ENCODE peak calls at places on chromosomes 6 and 20, in eight cellular contexts. One of them, this sample, is unnamed.

GRCh38 chr6:126396131-126396530 is 56.2 kb downstream of the CENPW start:
- DNase-seq in A549: no peak
- DNase-seq in kidney: no peak
- DNase-seq in pancreas: no peak
- DNase-seq in prostate gland: no peak
- DNase-seq in heart right ventricle: no peak
- DNase-seq in cardiac muscle cell: no peak
- DNase-seq in astrocyte: no peak
- DNase-seq in this sample: no peak

GRCh38 chr6:143689852-143690251 is 12.1 kb downstream of the PHACTR2 start:
- DNase-seq in A549: no peak
- DNase-seq in kidney: no peak
- DNase-seq in pancreas: no peak
- DNase-seq in prostate gland: no peak
- DNase-seq in heart right ventricle: no peak
- DNase-seq in cardiac muscle cell: no peak
- DNase-seq in astrocyte: peak
- DNase-seq in this sample: no peak

GRCh38 chr6:34301408-34301807 is 52.6 kb upstream of the SMIM29 start:
- DNase-seq in A549: no peak
- DNase-seq in kidney: no peak
- DNase-seq in pancreas: peak
- DNase-seq in prostate gland: no peak
- DNase-seq in heart right ventricle: peak
- DNase-seq in cardiac muscle cell: peak
- DNase-seq in astrocyte: peak
- DNase-seq in this sample: peak

GRCh38 chr6:79158856-79159516 is 75.5 kb downstream of the HMGN3 start:
- DNase-seq in A549: no peak
- DNase-seq in kidney: no peak
- DNase-seq in pancreas: no peak
- DNase-seq in prostate gland: no peak
- DNase-seq in heart right ventricle: no peak
- DNase-seq in cardiac muscle cell: no peak
- DNase-seq in astrocyte: peak
- DNase-seq in this sample: no peak

GRCh38 chr20:24109008-24109407 is 120.4 kb upstream of the GGTLC1 start:
- DNase-seq in A549: no peak
- DNase-seq in kidney: no peak
- DNase-seq in pancreas: no peak
- DNase-seq in prostate gland: no peak
- DNase-seq in heart right ventricle: no peak
- DNase-seq in cardiac muscle cell: no peak
- DNase-seq in astrocyte: no peak
- DNase-seq in this sample: no peak

GRCh38 chr20:59578602-59579403 is 25.5 kb upstream of the PHACTR3 start:
- DNase-seq in A549: no peak
- DNase-seq in kidney: no peak
- DNase-seq in pancreas: no peak
- DNase-seq in prostate gland: no peak
- DNase-seq in heart right ventricle: no peak
- DNase-seq in cardiac muscle cell: no peak
- DNase-seq in astrocyte: no peak
- DNase-seq in this sample: peak

GRCh38 chr6:72946766-72947165 is 278.5 kb downstream of the KHDC1L start:
- DNase-seq in A549: no peak
- DNase-seq in kidney: no peak
- DNase-seq in pancreas: no peak
- DNase-seq in prostate gland: no peak
- DNase-seq in heart right ventricle: no peak
- DNase-seq in cardiac muscle cell: peak
- DNase-seq in astrocyte: peak
- DNase-seq in this sample: no peak

GRCh38 chr20:8654486-8654885 is 414.4 kb upstream of the PLCB4 start:
- DNase-seq in A549: no peak
- DNase-seq in kidney: no peak
- DNase-seq in pancreas: no peak
- DNase-seq in prostate gland: no peak
- DNase-seq in heart right ventricle: no peak
- DNase-seq in cardiac muscle cell: no peak
- DNase-seq in astrocyte: no peak
- DNase-seq in this sample: no peak

GRCh38 chr20:45404438-45404837 is 3.7 kb upstream of the DBNDD2 start:
- DNase-seq in A549: no peak
- DNase-seq in kidney: no peak
- DNase-seq in pancreas: no peak
- DNase-seq in prostate gland: no peak
- DNase-seq in heart right ventricle: no peak
- DNase-seq in cardiac muscle cell: no peak
- DNase-seq in astrocyte: no peak
- DNase-seq in this sample: no peak

GRCh38 chr6:100504786-100505737 is 40.3 kb upstream of the SIM1 start:
- DNase-seq in A549: no peak
- DNase-seq in kidney: no peak
- DNase-seq in pancreas: no peak
- DNase-seq in prostate gland: no peak
- DNase-seq in heart right ventricle: no peak
- DNase-seq in cardiac muscle cell: peak
- DNase-seq in astrocyte: peak
- DNase-seq in this sample: no peak

DNA sequence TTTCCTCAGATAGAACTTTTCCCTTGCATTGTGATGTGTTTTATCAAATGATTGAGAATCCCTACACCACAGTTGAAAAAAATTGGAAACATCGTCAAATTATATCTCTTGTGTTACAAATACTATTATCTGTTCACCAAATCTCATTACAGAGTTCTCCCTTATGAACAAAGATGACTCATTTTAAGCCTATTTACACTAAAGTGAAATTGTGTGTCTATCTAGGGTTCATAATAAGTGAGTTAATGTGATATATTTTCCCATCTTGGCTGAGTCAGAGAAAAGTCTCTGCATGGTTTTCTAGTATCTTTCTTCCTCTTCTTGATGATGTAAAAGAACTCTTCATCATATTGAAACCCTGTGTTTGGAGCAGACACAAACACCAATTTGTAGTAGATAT is 1263.3 kb upstream of the EYS start:
- DNase-seq in A549: no peak
- DNase-seq in kidney: no peak
- DNase-seq in pancreas: no peak
- DNase-seq in prostate gland: no peak
- DNase-seq in heart right ventricle: no peak
- DNase-seq in cardiac muscle cell: no peak
- DNase-seq in astrocyte: no peak
- DNase-seq in this sample: no peak
- H3K27ac ChIP-seq in A549: no peak
- H3K27ac ChIP-seq in kidney: no peak
- H3K27ac ChIP-seq in pancreas: no peak
- H3K27ac ChIP-seq in prostate gland: no peak
- H3K27ac ChIP-seq in heart right ventricle: no peak
- H3K27ac ChIP-seq in cardiac muscle cell: no peak
- H3K27ac ChIP-seq in astrocyte: no peak
- H3K27ac ChIP-seq in this sample: no peak

DNA sequence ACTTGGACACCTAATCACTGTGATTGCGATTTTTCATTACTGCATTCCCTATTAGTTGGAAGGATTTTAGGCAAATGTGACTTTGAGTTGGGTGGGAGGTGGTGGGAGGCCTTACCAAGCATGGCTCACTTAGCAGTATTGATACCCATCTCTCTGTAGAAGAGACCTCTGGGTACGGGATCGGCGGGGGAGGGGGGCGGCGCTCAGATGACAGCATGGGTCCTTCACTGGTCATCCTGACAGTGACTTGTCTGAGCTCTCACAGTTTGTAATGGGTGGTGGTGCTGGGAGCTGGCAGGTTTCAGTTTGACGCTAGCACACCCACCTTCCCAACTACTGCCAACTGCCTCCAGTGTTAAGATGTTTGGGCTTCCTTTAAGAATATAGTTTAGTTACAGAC is 231.4 kb downstream of the ARID1B start:
- DNase-seq in A549: no peak
- DNase-seq in kidney: no peak
- DNase-seq in pancreas: no peak
- DNase-seq in prostate gland: no peak
- DNase-seq in heart right ventricle: no peak
- DNase-seq in cardiac muscle cell: no peak
- DNase-seq in astrocyte: no peak
- DNase-seq in this sample: no peak
- H3K27ac ChIP-seq in A549: no peak
- H3K27ac ChIP-seq in kidney: no peak
- H3K27ac ChIP-seq in pancreas: no peak
- H3K27ac ChIP-seq in prostate gland: no peak
- H3K27ac ChIP-seq in heart right ventricle: no peak
- H3K27ac ChIP-seq in cardiac muscle cell: peak
- H3K27ac ChIP-seq in astrocyte: no peak
- H3K27ac ChIP-seq in this sample: no peak

DNA sequence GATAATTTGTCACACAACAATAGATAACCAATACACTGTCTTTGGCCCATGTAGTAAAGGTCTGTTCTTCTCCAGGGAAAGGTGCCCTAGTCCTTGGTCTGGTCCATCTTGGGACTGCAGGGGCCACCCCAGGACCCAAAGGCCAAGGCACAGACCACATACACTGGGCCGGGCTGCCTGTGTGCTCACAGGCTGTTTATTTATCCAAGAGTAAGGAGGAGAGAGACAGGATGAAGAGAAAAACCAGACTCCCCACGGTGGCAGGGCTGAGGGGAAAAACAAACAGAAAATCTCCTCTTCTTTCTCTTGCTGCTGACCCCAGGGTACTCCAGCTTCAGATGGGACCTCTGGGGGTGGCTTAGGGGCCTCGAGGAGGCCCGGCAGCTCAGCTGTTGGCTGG is 6.5 kb upstream of the CDK5RAP1 start:
- DNase-seq in A549: no peak
- DNase-seq in kidney: no peak
- DNase-seq in pancreas: no peak
- DNase-seq in prostate gland: no peak
- DNase-seq in heart right ventricle: no peak
- DNase-seq in cardiac muscle cell: no peak
- DNase-seq in astrocyte: no peak
- DNase-seq in this sample: no peak
- H3K27ac ChIP-seq in A549: no peak
- H3K27ac ChIP-seq in kidney: no peak
- H3K27ac ChIP-seq in pancreas: no peak
- H3K27ac ChIP-seq in prostate gland: no peak
- H3K27ac ChIP-seq in heart right ventricle: no peak
- H3K27ac ChIP-seq in cardiac muscle cell: peak
- H3K27ac ChIP-seq in astrocyte: no peak
- H3K27ac ChIP-seq in this sample: no peak

GRCh38 chr6:56771929-56772607 is 129.4 kb upstream of the DST start:
- DNase-seq in A549: no peak
- DNase-seq in kidney: no peak
- DNase-seq in pancreas: no peak
- DNase-seq in prostate gland: no peak
- DNase-seq in heart right ventricle: no peak
- DNase-seq in cardiac muscle cell: no peak
- DNase-seq in astrocyte: no peak
- DNase-seq in this sample: no peak
- H3K27ac ChIP-seq in A549: no peak
- H3K27ac ChIP-seq in kidney: no peak
- H3K27ac ChIP-seq in pancreas: no peak
- H3K27ac ChIP-seq in prostate gland: no peak
- H3K27ac ChIP-seq in heart right ventricle: peak
- H3K27ac ChIP-seq in cardiac muscle cell: no peak
- H3K27ac ChIP-seq in astrocyte: peak
- H3K27ac ChIP-seq in this sample: peak

DNA sequence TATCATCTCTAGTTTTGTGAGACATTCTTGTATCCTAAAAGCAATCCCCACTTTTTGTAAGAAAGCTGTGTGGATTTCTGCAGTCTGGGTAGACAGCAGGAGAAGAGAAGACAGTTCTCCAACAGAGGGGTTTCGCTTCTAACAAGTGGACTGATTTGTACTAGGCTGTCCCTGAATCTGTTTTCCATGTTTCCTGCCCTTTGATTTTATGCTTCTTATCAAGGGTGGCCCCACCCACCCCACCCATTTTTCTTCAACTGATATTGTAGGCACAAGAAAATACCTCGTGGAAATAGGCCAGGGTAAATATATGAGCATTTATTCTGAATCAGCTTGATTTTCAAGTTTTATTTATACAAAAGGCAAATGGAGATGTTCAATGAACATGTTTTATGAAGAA is 25.7 kb upstream of the JAG1 start:
- DNase-seq in A549: no peak
- DNase-seq in kidney: no peak
- DNase-seq in pancreas: no peak
- DNase-seq in prostate gland: no peak
- DNase-seq in heart right ventricle: no peak
- DNase-seq in cardiac muscle cell: no peak
- DNase-seq in astrocyte: no peak
- DNase-seq in this sample: no peak
- H3K27ac ChIP-seq in A549: no peak
- H3K27ac ChIP-seq in kidney: no peak
- H3K27ac ChIP-seq in pancreas: no peak
- H3K27ac ChIP-seq in prostate gland: no peak
- H3K27ac ChIP-seq in heart right ventricle: no peak
- H3K27ac ChIP-seq in cardiac muscle cell: no peak
- H3K27ac ChIP-seq in astrocyte: no peak
- H3K27ac ChIP-seq in this sample: no peak

DNA sequence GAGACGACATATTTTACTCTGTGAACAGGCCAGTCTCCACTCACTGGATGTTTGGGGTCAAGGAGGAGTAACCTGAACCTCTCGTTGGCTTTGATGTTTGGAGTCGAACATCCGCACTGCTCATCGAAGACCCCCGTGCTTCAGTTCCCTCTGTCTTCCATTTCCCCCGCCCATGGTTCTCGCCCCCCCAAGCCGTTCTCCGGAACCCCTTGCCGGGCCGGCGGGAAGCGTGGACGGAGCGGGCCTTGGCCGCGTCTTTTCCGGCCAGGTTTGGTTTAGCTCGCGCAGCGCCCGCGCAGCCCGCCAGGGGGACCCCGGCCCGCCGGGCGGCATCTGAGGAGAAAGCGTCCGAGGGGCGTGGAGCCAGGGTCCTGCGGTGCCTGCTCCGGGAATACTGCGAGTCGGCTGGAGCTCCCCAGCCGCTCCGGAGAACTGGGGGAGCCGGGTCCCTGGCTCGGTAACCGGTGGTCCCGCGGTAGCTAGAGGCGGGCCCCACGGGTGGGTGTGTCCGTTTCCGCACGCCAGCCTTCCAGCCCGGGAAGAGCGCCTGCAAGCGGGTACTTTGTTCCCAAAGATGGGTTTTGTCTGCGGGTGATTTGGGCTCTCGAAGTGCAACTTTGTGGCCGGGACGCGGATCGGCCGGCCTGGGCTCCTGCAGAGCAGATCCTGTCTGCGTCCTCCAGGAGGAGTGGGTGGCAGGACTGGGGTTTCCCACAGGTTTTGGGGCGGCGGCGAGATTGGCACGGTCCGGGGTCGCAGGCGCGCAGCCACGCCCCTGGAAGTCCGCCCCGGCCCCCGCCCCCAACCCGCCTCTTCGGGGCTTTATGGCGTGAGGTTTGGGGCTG is 429 bp upstream of the TMEM200A start:
- DNase-seq in A549: peak
- DNase-seq in kidney: peak
- DNase-seq in pancreas: peak
- DNase-seq in prostate gland: no peak
- DNase-seq in heart right ventricle: peak
- DNase-seq in cardiac muscle cell: peak
- DNase-seq in astrocyte: peak
- DNase-seq in this sample: peak
- H3K27ac ChIP-seq in A549: no peak
- H3K27ac ChIP-seq in kidney: no peak
- H3K27ac ChIP-seq in pancreas: no peak
- H3K27ac ChIP-seq in prostate gland: peak
- H3K27ac ChIP-seq in heart right ventricle: no peak
- H3K27ac ChIP-seq in cardiac muscle cell: no peak
- H3K27ac ChIP-seq in astrocyte: peak
- H3K27ac ChIP-seq in this sample: peak